ENCODE peak calls at places on chromosome 1, in nine cellular contexts. M is fibroblast of pulmonary artery; K is activated T-cell treated with anti-CD3 and anti-CD28 coated beads for 24 hours; Z is right cardiac atrium; W is activated CD4-positive, CD25-positive, alpha-beta regulatory T cell; R is GM04503; S is activated naive CD8-positive, alpha-beta T cell treated with anti-CD3 and anti-CD28 coated beads for 36 hours; Q is H4; O is GM13977. I is an unnamed sample.

GRCh38 chr1:161081151-161081405 is 8.3 kb downstream of the NECTIN4 start:
- DNase-seq in S (no peak), Z (no peak), W (no peak), K (no peak), M (no peak), R (no peak), Q (no peak), O (no peak), I (no peak)

GRCh38 chr1:221743416-221744208 is 1.7 kb upstream of the DUSP10 start:
- DNase-seq in O (peak), M (no peak), K (no peak), S (no peak), W (no peak), Q (no peak), Z (no peak), R (no peak), I (peak)

GRCh38 chr1:224774378-224774777 is 155.1 kb upstream of the DNAH14 start:
- DNase-seq in K (no peak), M (no peak), R (no peak), Z (no peak), Q (no peak), O (no peak), W (no peak), S (no peak), I (no peak)

GRCh38 chr1:184053881-184054280 is 2.4 kb downstream of the TSEN15 start:
- DNase-seq in Z (no peak), M (no peak), O (no peak), Q (no peak), W (no peak), K (no peak), R (no peak), S (no peak), I (no peak)

GRCh38 chr1:151620286-151620685 is 8.4 kb downstream of the SNX27 start:
- DNase-seq in K (no peak), R (no peak), M (peak), S (no peak), Q (no peak), Z (no peak), W (no peak), O (no peak), I (no peak)

GRCh38 chr1:155522069-155522468 is 40.5 kb downstream of the ASH1L start:
- DNase-seq in R (no peak), W (no peak), Z (no peak), M (peak), Q (no peak), S (no peak), O (no peak), K (no peak), I (no peak)

GRCh38 chr1:26991310-26992116 is 2.0 kb upstream of the TRNP1 start:
- DNase-seq in O (peak), Z (no peak), W (no peak), K (no peak), Q (no peak), S (no peak), M (no peak), R (no peak), I (no peak)

GRCh38 chr1:203320546-203321272 is 15.4 kb downstream of the BTG2 start:
- DNase-seq in K (no peak), S (peak), Q (peak), W (no peak), R (no peak), Z (peak), O (no peak), M (peak), I (peak)

GRCh38 chr1:223870617-223871574 is 25.1 kb upstream of the TP53BP2 start:
- DNase-seq in O (no peak), K (no peak), W (no peak), Z (peak), S (no peak), Q (no peak), M (no peak), R (no peak), I (peak)

I was measured in thyroid gland.